ENCODE peak calls at places on chromosomes 13 and 19, in six cellular contexts. K, O, L, E, P and N are unnamed samples.

GRCh38 chr13:112692104-112692503 is 2.3 kb downstream of the ATP11A start:
- DNase-seq in K (peak), O (no peak), L (no peak), E (no peak), P (no peak), N (no peak)

GRCh38 chr13:101492251-101492910 is 39.9 kb downstream of the ITGBL1 start:
- DNase-seq in K (no peak), O (no peak), L (no peak), E (no peak), P (peak), N (no peak)

GRCh38 chr13:89923731-89924130 is 1423.8 kb upstream of the MIR17HG start:
- DNase-seq in K (no peak), O (no peak), L (no peak), E (no peak), P (peak), N (no peak)

GRCh38 chr19:18339703-18340102 is 695 bp upstream of the PGPEP1 start:
- DNase-seq in K (no peak), O (no peak), L (no peak), E (no peak), P (peak), N (no peak)

GRCh38 chr19:33723512-33723911 is 73.2 kb upstream of the KCTD15 start:
- DNase-seq in K (peak), O (no peak), L (no peak), E (no peak), P (no peak), N (no peak)

GRCh38 chr13:33383724-33384577 is 98.4 kb upstream of the STARD13 start:
- DNase-seq in K (no peak), O (no peak), L (no peak), E (no peak), P (no peak), N (no peak)

GRCh38 chr19:51566489-51567100 is 4.5 kb upstream of the ZNF175 start:
- DNase-seq in K (no peak), O (no peak), L (no peak), E (no peak), P (no peak), N (no peak)

GRCh38 chr19:55077106-55077505 is 1.4 kb downstream of the EPS8L1 start:
- DNase-seq in K (no peak), O (no peak), L (no peak), E (no peak), P (no peak), N (no peak)

GRCh38 chr19:53076984-53077383 is 26.2 kb downstream of the ZNF160 start:
- DNase-seq in K (no peak), O (no peak), L (no peak), E (no peak), P (peak), N (no peak)

GRCh38 chr13:54563286-54563685 is 1534.7 kb downstream of the OLFM4 start:
- DNase-seq in K (no peak), O (no peak), L (no peak), E (no peak), P (no peak), N (no peak)

GRCh38 chr13:33388254-33388998 is 102.9 kb upstream of the STARD13 start:
- DNase-seq in K (no peak), O (no peak), L (no peak), E (no peak), P (no peak), N (no peak)

GRCh38 chr19:58396691-58397532 is 1.5 kb downstream of the RNF225 start:
- DNase-seq in K (no peak), O (no peak), L (no peak), E (no peak), P (no peak), N (no peak)

GRCh38 chr13:94416454-94417080 is 62.9 kb downstream of the DCT start:
- DNase-seq in K (no peak), O (no peak), L (peak), E (no peak), P (peak), N (peak)

GRCh38 chr19:39831679-39832078 is 2.3 kb downstream of the DYRK1B start:
- DNase-seq in K (no peak), O (no peak), L (no peak), E (no peak), P (no peak), N (no peak)

GRCh38 chr13:101303512-101303911 is 112.8 kb downstream of the NALCN start:
- DNase-seq in K (no peak), O (no peak), L (no peak), E (no peak), P (no peak), N (no peak)